ENCODE peak calls at places on chromosome 12, in six cellular contexts. One of them, this sample, is unnamed.

GRCh38 chr12:19303496-19303895 is 135.8 kb upstream of the AEBP2 start:
- DNase-seq in cardiac fibroblast: no peak
- DNase-seq in neuronal stem cell: no peak
- DNase-seq in right cardiac atrium: no peak
- DNase-seq in CD14-positive monocyte: no peak
- DNase-seq in stomach: no peak
- DNase-seq in this sample: no peak

GRCh38 chr12:51890135-51890464 is 2.2 kb downstream of the ANKRD33 start:
- DNase-seq in right cardiac atrium: peak
- DNase-seq in stomach: no peak
- DNase-seq in CD14-positive monocyte: no peak
- DNase-seq in neuronal stem cell: no peak
- DNase-seq in cardiac fibroblast: no peak
- DNase-seq in this sample: no peak

GRCh38 chr12:2574536-2574935 is 220.2 kb upstream of the FKBP4 start:
- DNase-seq in cardiac fibroblast: no peak
- DNase-seq in right cardiac atrium: no peak
- DNase-seq in stomach: no peak
- DNase-seq in CD14-positive monocyte: no peak
- DNase-seq in neuronal stem cell: no peak
- DNase-seq in this sample: peak

GRCh38 chr12:70692681-70693288 is 55.6 kb upstream of the PTPRB start:
- DNase-seq in CD14-positive monocyte: no peak
- DNase-seq in cardiac fibroblast: peak
- DNase-seq in right cardiac atrium: no peak
- DNase-seq in neuronal stem cell: no peak
- DNase-seq in stomach: no peak
- DNase-seq in this sample: peak

GRCh38 chr12:12072064-12072760 is 1.5 kb downstream of the BCL2L14 start:
- DNase-seq in stomach: peak
- DNase-seq in right cardiac atrium: no peak
- DNase-seq in neuronal stem cell: no peak
- DNase-seq in cardiac fibroblast: no peak
- DNase-seq in CD14-positive monocyte: no peak
- DNase-seq in this sample: no peak

GRCh38 chr12:56150563-56150962 is 1.8 kb upstream of the MYL6B start:
- DNase-seq in stomach: no peak
- DNase-seq in neuronal stem cell: no peak
- DNase-seq in cardiac fibroblast: peak
- DNase-seq in CD14-positive monocyte: no peak
- DNase-seq in right cardiac atrium: no peak
- DNase-seq in this sample: peak

GRCh38 chr12:121102307-121102706 is 30.4 kb upstream of the P2RX7 start:
- DNase-seq in cardiac fibroblast: no peak
- DNase-seq in neuronal stem cell: no peak
- DNase-seq in right cardiac atrium: no peak
- DNase-seq in CD14-positive monocyte: no peak
- DNase-seq in stomach: no peak
- DNase-seq in this sample: no peak

GRCh38 chr12:64633940-64634337 is 23.6 kb downstream of the RASSF3 start:
- DNase-seq in stomach: peak
- DNase-seq in right cardiac atrium: peak
- DNase-seq in cardiac fibroblast: peak
- DNase-seq in CD14-positive monocyte: no peak
- DNase-seq in neuronal stem cell: no peak
- DNase-seq in this sample: peak

GRCh38 chr12:9943244-9943643 is 11.1 kb upstream of the CLEC2A start:
- DNase-seq in stomach: no peak
- DNase-seq in right cardiac atrium: no peak
- DNase-seq in CD14-positive monocyte: peak
- DNase-seq in cardiac fibroblast: no peak
- DNase-seq in neuronal stem cell: no peak
- DNase-seq in this sample: peak

GRCh38 chr12:19299765-19300164 is 139.5 kb upstream of the AEBP2 start:
- DNase-seq in cardiac fibroblast: peak
- DNase-seq in right cardiac atrium: no peak
- DNase-seq in CD14-positive monocyte: no peak
- DNase-seq in stomach: no peak
- DNase-seq in neuronal stem cell: no peak
- DNase-seq in this sample: peak

GRCh38 chr12:21775130-21775920 is 819 bp upstream of the KCNJ8 start:
- DNase-seq in stomach: no peak
- DNase-seq in CD14-positive monocyte: no peak
- DNase-seq in neuronal stem cell: no peak
- DNase-seq in cardiac fibroblast: no peak
- DNase-seq in right cardiac atrium: no peak
- DNase-seq in this sample: no peak

GRCh38 chr12:67592228-67593011 is 56.1 kb upstream of the DYRK2 start:
- DNase-seq in right cardiac atrium: no peak
- DNase-seq in cardiac fibroblast: peak
- DNase-seq in stomach: no peak
- DNase-seq in CD14-positive monocyte: no peak
- DNase-seq in neuronal stem cell: no peak
- DNase-seq in this sample: peak

GRCh38 chr12:100741084-100741711 is 53.4 kb upstream of the ANO4 start:
- DNase-seq in stomach: no peak
- DNase-seq in right cardiac atrium: no peak
- DNase-seq in cardiac fibroblast: peak
- DNase-seq in neuronal stem cell: no peak
- DNase-seq in CD14-positive monocyte: no peak
- DNase-seq in this sample: peak

GRCh38 chr12:48988030-48988649 is 10.0 kb downstream of the WNT1 start:
- DNase-seq in stomach: peak
- DNase-seq in right cardiac atrium: peak
- DNase-seq in neuronal stem cell: peak
- DNase-seq in CD14-positive monocyte: no peak
- DNase-seq in cardiac fibroblast: peak
- DNase-seq in this sample: peak

GRCh38 chr12:80937391-80938238 is at the start of gene LIN7A:
- DNase-seq in neuronal stem cell: peak
- DNase-seq in cardiac fibroblast: peak
- DNase-seq in CD14-positive monocyte: peak
- DNase-seq in stomach: peak
- DNase-seq in right cardiac atrium: peak
- DNase-seq in this sample: peak

GRCh38 chr12:56676851-56677601 is 11.1 kb downstream of the PTGES3 start:
- DNase-seq in neuronal stem cell: no peak
- DNase-seq in CD14-positive monocyte: no peak
- DNase-seq in right cardiac atrium: no peak
- DNase-seq in stomach: no peak
- DNase-seq in cardiac fibroblast: no peak
- DNase-seq in this sample: no peak

GRCh38 chr12:38392584-38393144 is 76.1 kb downstream of the ALG10B start:
- DNase-seq in stomach: no peak
- DNase-seq in right cardiac atrium: no peak
- DNase-seq in cardiac fibroblast: peak
- DNase-seq in neuronal stem cell: no peak
- DNase-seq in CD14-positive monocyte: peak
- DNase-seq in this sample: no peak

GRCh38 chr12:132131229-132131628 is 12.9 kb downstream of the DDX51 start:
- DNase-seq in right cardiac atrium: no peak
- DNase-seq in cardiac fibroblast: no peak
- DNase-seq in neuronal stem cell: no peak
- DNase-seq in stomach: no peak
- DNase-seq in CD14-positive monocyte: no peak
- DNase-seq in this sample: no peak

GRCh38 chr12:91441996-91442395 is 259.4 kb upstream of the DCN start:
- DNase-seq in right cardiac atrium: no peak
- DNase-seq in CD14-positive monocyte: no peak
- DNase-seq in cardiac fibroblast: no peak
- DNase-seq in stomach: no peak
- DNase-seq in neuronal stem cell: no peak
- DNase-seq in this sample: no peak

GRCh38 chr12:112584266-112584722 is 165.5 kb downstream of the PTPN11 start:
- DNase-seq in right cardiac atrium: no peak
- DNase-seq in stomach: no peak
- DNase-seq in CD14-positive monocyte: no peak
- DNase-seq in cardiac fibroblast: peak
- DNase-seq in neuronal stem cell: no peak
- DNase-seq in this sample: peak

GRCh38 chr12:214005-214736 is at the start of gene SLC6A12:
- DNase-seq in CD14-positive monocyte: no peak
- DNase-seq in neuronal stem cell: no peak
- DNase-seq in right cardiac atrium: no peak
- DNase-seq in cardiac fibroblast: no peak
- DNase-seq in stomach: no peak
- DNase-seq in this sample: peak

GRCh38 chr12:9378430-9378835 is 170.2 kb upstream of the PZP start:
- DNase-seq in neuronal stem cell: no peak
- DNase-seq in right cardiac atrium: no peak
- DNase-seq in CD14-positive monocyte: no peak
- DNase-seq in stomach: no peak
- DNase-seq in cardiac fibroblast: no peak
- DNase-seq in this sample: peak

GRCh38 chr12:95182868-95183415 is 34.3 kb downstream of the FGD6 start:
- DNase-seq in cardiac fibroblast: peak
- DNase-seq in right cardiac atrium: no peak
- DNase-seq in CD14-positive monocyte: no peak
- DNase-seq in stomach: no peak
- DNase-seq in neuronal stem cell: no peak
- DNase-seq in this sample: no peak

GRCh38 chr12:25323774-25324086 is 73.0 kb upstream of the KRAS start:
- DNase-seq in stomach: no peak
- DNase-seq in neuronal stem cell: no peak
- DNase-seq in cardiac fibroblast: no peak
- DNase-seq in right cardiac atrium: no peak
- DNase-seq in CD14-positive monocyte: no peak
- DNase-seq in this sample: no peak

GRCh38 chr12:11228268-11228879 is 41.1 kb downstream of the PRB3 start:
- DNase-seq in CD14-positive monocyte: no peak
- DNase-seq in right cardiac atrium: no peak
- DNase-seq in cardiac fibroblast: peak
- DNase-seq in neuronal stem cell: peak
- DNase-seq in stomach: peak
- DNase-seq in this sample: peak

GRCh38 chr12:109098142-109098652 is 800 bp downstream of the UNG start:
- DNase-seq in CD14-positive monocyte: no peak
- DNase-seq in cardiac fibroblast: peak
- DNase-seq in neuronal stem cell: no peak
- DNase-seq in right cardiac atrium: peak
- DNase-seq in stomach: peak
- DNase-seq in this sample: no peak

GRCh38 chr12:28209782-28210181 is 19.5 kb downstream of the CCDC91 start:
- DNase-seq in stomach: no peak
- DNase-seq in CD14-positive monocyte: no peak
- DNase-seq in cardiac fibroblast: peak
- DNase-seq in right cardiac atrium: no peak
- DNase-seq in neuronal stem cell: no peak
- DNase-seq in this sample: no peak

GRCh38 chr12:28278960-28279359 is 88.7 kb downstream of the CCDC91 start:
- DNase-seq in CD14-positive monocyte: no peak
- DNase-seq in neuronal stem cell: no peak
- DNase-seq in right cardiac atrium: no peak
- DNase-seq in cardiac fibroblast: no peak
- DNase-seq in stomach: no peak
- DNase-seq in this sample: no peak

GRCh38 chr12:110355080-110355479 is 48.4 kb downstream of the ANAPC7 start:
- DNase-seq in right cardiac atrium: no peak
- DNase-seq in CD14-positive monocyte: no peak
- DNase-seq in cardiac fibroblast: no peak
- DNase-seq in stomach: no peak
- DNase-seq in neuronal stem cell: no peak
- DNase-seq in this sample: peak